ENCODE peak calls at places on chromosomes 13 and 19, in nine cellular contexts. H is HFF-Myc, V is cardiac muscle cell, G is NB4, O is A549, K is psoas muscle, A is astrocyte of the spinal cord, E is body of pancreas, I is left ventricle myocardium inferior. Q is an unnamed sample.

GRCh38 chr13:100484708-100485107 is 103.9 kb downstream of the GGACT start:
- DNase-seq in G (no peak), H (no peak), O (no peak), A (no peak), I (no peak), K (no peak), E (no peak), V (no peak), Q (no peak)

GRCh38 chr19:57282011-57282636 is 1.8 kb downstream of the ZNF460 start:
- DNase-seq in E (no peak), O (no peak), K (no peak), H (no peak), I (no peak), A (no peak), V (no peak), G (no peak), Q (no peak)

GRCh38 chr19:39297931-39298634 is 1.9 kb downstream of the IFNL1 start:
- DNase-seq in I (no peak), G (no peak), K (no peak), E (peak), H (no peak), O (no peak), V (no peak), A (no peak), Q (no peak)

GRCh38 chr13:30865131-30866009 is 40.7 kb upstream of the MEDAG start:
- DNase-seq in E (peak), O (peak), A (peak), I (peak), G (peak), K (peak), V (peak), H (peak), Q (peak)

GRCh38 chr13:111927181-111927540 is 139.8 kb upstream of the SOX1 start:
- DNase-seq in H (no peak), O (no peak), E (no peak), I (no peak), V (no peak), K (no peak), G (no peak), A (no peak), Q (no peak)

GRCh38 chr19:14097532-14098151 is 7.1 kb upstream of the SAMD1 start:
- DNase-seq in K (no peak), A (no peak), V (no peak), H (no peak), O (no peak), I (no peak), E (no peak), G (peak), Q (no peak)

GRCh38 chr13:33550885-33551284 is 265.3 kb upstream of the STARD13 start:
- DNase-seq in G (no peak), O (no peak), K (no peak), A (no peak), I (no peak), E (no peak), V (no peak), H (no peak), Q (no peak)

GRCh38 chr19:36420961-36421748 is 2.7 kb upstream of the ZFP82 start:
- DNase-seq in O (no peak), A (peak), H (no peak), E (no peak), V (peak), I (peak), G (no peak), K (peak), Q (no peak)

GRCh38 chr13:100883453-100883852 is 208.9 kb upstream of the TMTC4 start:
- DNase-seq in H (no peak), O (no peak), A (no peak), V (no peak), G (no peak), E (no peak), I (no peak), K (no peak), Q (no peak)

GRCh38 chr13:74287672-74288169 is 153.5 kb upstream of the KLF12 start:
- DNase-seq in O (no peak), A (peak), V (peak), I (peak), G (peak), E (peak), H (peak), K (peak), Q (peak)

GRCh38 chr19:1070576-1070930 is 3.6 kb downstream of the ARHGAP45 start:
- DNase-seq in K (no peak), H (no peak), E (no peak), V (no peak), A (no peak), O (no peak), I (no peak), G (no peak), Q (no peak)
- TF ChIP-seq CTCF in K (no peak), H (peak), E (no peak), V (peak), A (peak), O (no peak), I (no peak), G (no peak), Q (peak)

GRCh38 chr13:35210234-35210633 is 266.3 kb downstream of the MAB21L1 start:
- DNase-seq in V (peak), A (peak), E (no peak), I (no peak), K (no peak), H (no peak), G (no peak), O (no peak), Q (no peak)
- TF ChIP-seq CTCF in V (no peak), A (no peak), E (no peak), I (peak), K (no peak), H (no peak), G (no peak), O (peak), Q (no peak)

GRCh38 chr13:106033634-106034033 is 501.8 kb downstream of the EFNB2 start:
- DNase-seq in I (no peak), G (peak), H (no peak), V (peak), O (peak), A (peak), K (no peak), E (no peak), Q (no peak)
- TF ChIP-seq CTCF in I (peak), G (no peak), H (no peak), V (peak), O (no peak), A (peak), K (no peak), E (peak), Q (peak)

GRCh38 chr19:45774765-45775164 is 5.7 kb upstream of the SIX5 start:
- DNase-seq in E (no peak), O (peak), K (no peak), G (no peak), A (no peak), V (no peak), I (no peak), H (no peak), Q (no peak)
- TF ChIP-seq CTCF in E (no peak), O (no peak), K (no peak), G (no peak), A (no peak), V (no peak), I (no peak), H (no peak), Q (no peak)

GRCh38 chr13:45717324-45717723 is 15.2 kb downstream of the CBY2 start:
- DNase-seq in H (no peak), V (no peak), K (no peak), I (no peak), G (no peak), E (no peak), A (no peak), O (no peak), Q (no peak)

GRCh38 chr13:45715351-45715750 is 13.2 kb downstream of the CBY2 start:
- DNase-seq in E (no peak), H (no peak), A (no peak), K (no peak), I (no peak), O (no peak), V (no peak), G (peak), Q (no peak)

GRCh38 chr13:45721203-45721731 is 19.1 kb downstream of the CBY2 start:
- DNase-seq in O (no peak), H (no peak), V (no peak), A (no peak), E (no peak), I (no peak), K (no peak), G (no peak), Q (no peak)

GRCh38 chr13:45718992-45719391 is 16.9 kb downstream of the CBY2 start:
- DNase-seq in I (no peak), H (no peak), E (no peak), K (no peak), A (peak), O (no peak), G (no peak), V (peak), Q (no peak)

GRCh38 chr13:45718063-45718462 is 15.9 kb downstream of the CBY2 start:
- DNase-seq in H (no peak), E (peak), I (no peak), O (peak), G (peak), V (peak), K (no peak), A (peak), Q (no peak)
- TF ChIP-seq CTCF in H (peak), E (peak), I (peak), O (peak), G (peak), V (peak), K (no peak), A (peak), Q (peak)

GRCh38 chr19:53871448-53871847 is 3.8 kb downstream of the MYADM start:
- DNase-seq in I (no peak), H (no peak), K (no peak), O (no peak), G (peak), A (no peak), V (no peak), E (no peak), Q (no peak)

GRCh38 chr19:53867225-53868090 is at the start of gene MYADM:
- DNase-seq in O (peak), I (peak), V (peak), G (peak), K (peak), E (peak), A (peak), H (peak), Q (peak)

GRCh38 chr19:53868091-53868891 is 608 bp downstream of the MYADM start:
- DNase-seq in O (peak), E (peak), K (peak), H (no peak), V (peak), A (peak), I (peak), G (peak), Q (no peak)

GRCh38 chr19:53870485-53870844 is 2.8 kb downstream of the MYADM start:
- DNase-seq in G (peak), H (no peak), K (no peak), A (no peak), O (no peak), I (no peak), V (no peak), E (peak), Q (no peak)

DNA sequence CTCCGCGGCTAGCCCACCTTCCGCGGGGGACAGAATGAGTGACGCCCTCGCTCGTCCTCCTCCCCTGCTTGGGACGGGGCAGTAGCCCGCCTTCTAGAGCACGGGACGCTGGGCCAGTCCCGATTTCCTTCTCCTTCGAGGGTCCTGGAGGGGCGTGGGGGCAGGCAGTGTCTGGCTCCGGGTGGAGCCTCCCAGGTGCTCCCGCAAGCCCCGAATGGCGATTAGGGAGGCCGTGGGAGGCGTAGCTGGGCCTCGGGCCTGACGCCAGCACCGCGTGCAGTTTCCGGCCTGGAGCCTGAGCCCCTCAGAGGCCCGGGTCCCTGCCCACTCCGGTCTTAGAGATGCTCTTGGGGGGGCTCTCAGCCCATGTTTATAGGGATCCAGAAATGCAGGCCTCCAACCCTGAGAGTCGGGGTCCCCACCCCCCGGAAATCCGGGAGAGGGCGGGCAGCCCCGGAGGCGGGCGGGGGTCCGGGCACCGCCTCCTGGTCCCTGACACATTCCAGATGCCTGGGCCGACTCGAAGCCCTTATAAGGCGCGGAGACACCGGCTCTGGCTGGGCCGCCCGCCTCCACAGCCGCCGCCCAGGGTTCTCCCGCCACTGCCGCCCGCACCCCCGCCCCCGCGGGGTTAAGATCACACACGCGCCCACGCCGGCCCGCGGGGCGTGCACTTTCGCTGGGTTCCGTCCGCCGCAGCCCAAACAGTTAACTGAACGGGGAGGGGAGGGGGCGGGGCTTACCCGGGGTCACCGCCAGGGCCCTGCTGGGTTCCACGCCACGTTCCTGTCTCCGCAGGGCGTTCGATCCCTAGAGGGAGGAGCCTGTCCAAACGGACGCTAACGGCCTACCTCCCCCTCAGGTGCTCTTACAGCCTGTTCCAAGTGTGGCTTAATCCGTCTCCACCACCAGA is 1.5 kb downstream of the MYADM start:
- DNase-seq in E (peak), H (no peak), V (peak), I (peak), K (peak), O (peak), A (peak), G (peak), Q (peak)
- TF ChIP-seq CTCF in E (peak), H (peak), V (peak), I (peak), K (peak), O (no peak), A (no peak), G (no peak), Q (no peak)

DNA sequence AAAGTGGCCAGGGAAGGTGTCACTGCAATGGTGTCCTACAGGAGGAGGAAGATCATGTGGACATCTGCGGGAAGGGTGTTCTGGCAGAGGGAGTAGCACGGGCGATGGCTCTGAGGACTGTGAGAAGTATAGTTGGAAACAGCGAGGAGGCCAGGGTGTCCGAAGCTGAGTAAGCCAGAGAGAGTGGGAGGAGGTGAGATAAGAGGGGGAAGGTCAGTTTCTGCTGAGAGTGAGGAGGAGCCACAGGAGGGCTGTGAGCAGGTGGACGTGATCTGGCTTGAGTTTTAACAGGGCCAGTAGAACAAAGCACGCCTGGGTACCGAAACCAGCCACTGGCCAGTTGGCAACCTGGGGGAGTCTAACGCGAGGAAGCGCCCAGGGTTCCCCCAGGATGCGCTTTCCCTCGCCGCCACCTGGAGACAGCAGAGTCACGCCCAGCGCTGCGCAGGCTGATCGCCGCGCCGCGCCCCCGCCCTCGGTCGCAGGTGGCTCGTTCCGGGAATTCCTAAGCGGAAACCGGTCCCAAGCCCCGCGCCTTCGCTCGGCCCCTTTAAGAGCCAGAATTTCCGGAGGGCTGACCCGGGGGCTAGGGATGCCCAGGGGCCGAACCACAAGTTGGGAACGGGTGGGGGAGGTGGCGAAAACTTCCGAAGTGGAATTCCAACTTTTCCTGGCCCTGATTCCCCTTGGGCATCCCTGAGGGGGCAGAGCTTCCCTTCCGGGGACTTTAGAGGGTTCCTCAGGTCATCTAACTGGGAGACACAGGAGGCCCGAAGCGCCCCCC is 1.1 kb upstream of the LSR start:
- DNase-seq in K (peak), A (no peak), G (no peak), E (peak), I (no peak), O (peak), V (no peak), H (no peak), Q (no peak)
- TF ChIP-seq CTCF in K (peak), A (peak), G (no peak), E (peak), I (peak), O (peak), V (peak), H (peak), Q (no peak)

GRCh38 chr19:48910803-48911202 is 10.7 kb downstream of the NUCB1 start:
- DNase-seq in I (no peak), G (no peak), K (no peak), A (no peak), E (no peak), H (no peak), V (no peak), O (no peak), Q (no peak)
- TF ChIP-seq CTCF in I (no peak), G (no peak), K (no peak), A (no peak), E (no peak), H (no peak), V (no peak), O (no peak), Q (no peak)

Q was measured in AG09319.